ENCODE peak calls at places on chromosomes 11 and 22, in five cellular contexts. One of them, this sample, is unnamed.

GRCh38 chr11:8717544-8717875 is 34.9 kb downstream of the RPL27A start:
- DNase-seq in fibroblast of lung: no peak
- DNase-seq in germinal center: no peak
- DNase-seq in upper lobe of right lung: no peak
- DNase-seq in activated T-helper 1 cell treated with anti-CD3 and anti-CD28 coated beads, Interleukin-2, amount 50 U/mL, for 16 hours: no peak
- DNase-seq in this sample: no peak

GRCh38 chr11:116833816-116834534 is 3.4 kb downstream of the APOA1 start:
- DNase-seq in fibroblast of lung: no peak
- DNase-seq in germinal center: no peak
- DNase-seq in upper lobe of right lung: no peak
- DNase-seq in activated T-helper 1 cell treated with anti-CD3 and anti-CD28 coated beads, Interleukin-2, amount 50 U/mL, for 16 hours: no peak
- DNase-seq in this sample: no peak

GRCh38 chr11:72924568-72925190 is 110.5 kb downstream of the ATG16L2 start:
- DNase-seq in fibroblast of lung: peak; percentile 79
- DNase-seq in germinal center: peak; percentile 24
- DNase-seq in upper lobe of right lung: no peak
- DNase-seq in activated T-helper 1 cell treated with anti-CD3 and anti-CD28 coated beads, Interleukin-2, amount 50 U/mL, for 16 hours: no peak
- DNase-seq in this sample: no peak

GRCh38 chr22:48979482-48979881 is 848.2 kb downstream of the BRD1 start:
- DNase-seq in fibroblast of lung: no peak
- DNase-seq in germinal center: no peak
- DNase-seq in upper lobe of right lung: no peak
- DNase-seq in activated T-helper 1 cell treated with anti-CD3 and anti-CD28 coated beads, Interleukin-2, amount 50 U/mL, for 16 hours: no peak
- DNase-seq in this sample: no peak

GRCh38 chr22:44968736-44969135 is 41.1 kb downstream of the PHF21B start:
- DNase-seq in fibroblast of lung: no peak
- DNase-seq in germinal center: no peak
- DNase-seq in upper lobe of right lung: no peak
- DNase-seq in activated T-helper 1 cell treated with anti-CD3 and anti-CD28 coated beads, Interleukin-2, amount 50 U/mL, for 16 hours: no peak
- DNase-seq in this sample: no peak

GRCh38 chr11:75275581-75275980 is 35.0 kb downstream of the TPBGL start:
- DNase-seq in fibroblast of lung: no peak
- DNase-seq in germinal center: no peak
- DNase-seq in upper lobe of right lung: peak; percentile 69
- DNase-seq in activated T-helper 1 cell treated with anti-CD3 and anti-CD28 coated beads, Interleukin-2, amount 50 U/mL, for 16 hours: peak; percentile 42
- DNase-seq in this sample: peak; percentile 49

GRCh38 chr11:65468874-65469333 is 29.9 kb upstream of the MALAT1 start:
- DNase-seq in fibroblast of lung: no peak
- DNase-seq in germinal center: peak; percentile 67
- DNase-seq in upper lobe of right lung: peak; percentile 94
- DNase-seq in activated T-helper 1 cell treated with anti-CD3 and anti-CD28 coated beads, Interleukin-2, amount 50 U/mL, for 16 hours: no peak
- DNase-seq in this sample: no peak

GRCh38 chr11:85589373-85589772 is 37.8 kb downstream of the DLG2 start:
- DNase-seq in fibroblast of lung: no peak
- DNase-seq in germinal center: no peak
- DNase-seq in upper lobe of right lung: no peak
- DNase-seq in activated T-helper 1 cell treated with anti-CD3 and anti-CD28 coated beads, Interleukin-2, amount 50 U/mL, for 16 hours: no peak
- DNase-seq in this sample: no peak

GRCh38 chr22:30893434-30894370 is 74.9 kb downstream of the MORC2 start:
- DNase-seq in fibroblast of lung: no peak
- DNase-seq in germinal center: no peak
- DNase-seq in upper lobe of right lung: peak; percentile 49
- DNase-seq in activated T-helper 1 cell treated with anti-CD3 and anti-CD28 coated beads, Interleukin-2, amount 50 U/mL, for 16 hours: no peak
- DNase-seq in this sample: no peak

GRCh38 chr22:35587447-35587870 is 29.7 kb downstream of the MB start:
- DNase-seq in fibroblast of lung: no peak
- DNase-seq in germinal center: no peak
- DNase-seq in upper lobe of right lung: peak; percentile 89
- DNase-seq in activated T-helper 1 cell treated with anti-CD3 and anti-CD28 coated beads, Interleukin-2, amount 50 U/mL, for 16 hours: no peak
- DNase-seq in this sample: no peak

GRCh38 chr11:43582837-43583462 is 97.6 kb upstream of the HSD17B12 start:
- DNase-seq in fibroblast of lung: no peak
- DNase-seq in germinal center: no peak
- DNase-seq in upper lobe of right lung: no peak
- DNase-seq in activated T-helper 1 cell treated with anti-CD3 and anti-CD28 coated beads, Interleukin-2, amount 50 U/mL, for 16 hours: no peak
- DNase-seq in this sample: no peak

GRCh38 chr11:62055970-62056369 is 67.8 kb upstream of the INCENP start:
- DNase-seq in fibroblast of lung: no peak
- DNase-seq in germinal center: no peak
- DNase-seq in upper lobe of right lung: no peak
- DNase-seq in activated T-helper 1 cell treated with anti-CD3 and anti-CD28 coated beads, Interleukin-2, amount 50 U/mL, for 16 hours: no peak
- DNase-seq in this sample: no peak

GRCh38 chr22:22941831-22942510 is 54.4 kb downstream of the IGLL5 start:
- DNase-seq in fibroblast of lung: no peak
- DNase-seq in germinal center: no peak
- DNase-seq in upper lobe of right lung: peak; percentile 46
- DNase-seq in activated T-helper 1 cell treated with anti-CD3 and anti-CD28 coated beads, Interleukin-2, amount 50 U/mL, for 16 hours: no peak
- DNase-seq in this sample: no peak

GRCh38 chr22:43561421-43562178 is 149.8 kb downstream of the MPPED1 start:
- DNase-seq in fibroblast of lung: no peak
- DNase-seq in germinal center: no peak
- DNase-seq in upper lobe of right lung: no peak
- DNase-seq in activated T-helper 1 cell treated with anti-CD3 and anti-CD28 coated beads, Interleukin-2, amount 50 U/mL, for 16 hours: no peak
- DNase-seq in this sample: no peak

GRCh38 chr11:2089536-2090165 is 49.5 kb downstream of the IGF2 start:
- DNase-seq in fibroblast of lung: peak; percentile 47
- DNase-seq in germinal center: peak; percentile 54
- DNase-seq in upper lobe of right lung: peak; percentile 26
- DNase-seq in activated T-helper 1 cell treated with anti-CD3 and anti-CD28 coated beads, Interleukin-2, amount 50 U/mL, for 16 hours: no peak
- DNase-seq in this sample: peak; percentile 35

GRCh38 chr11:704189-704798 is 1.7 kb upstream of the EPS8L2 start:
- DNase-seq in fibroblast of lung: no peak
- DNase-seq in germinal center: no peak
- DNase-seq in upper lobe of right lung: no peak
- DNase-seq in activated T-helper 1 cell treated with anti-CD3 and anti-CD28 coated beads, Interleukin-2, amount 50 U/mL, for 16 hours: no peak
- DNase-seq in this sample: no peak

GRCh38 chr11:56473252-56473651 is at the start of gene OR5M3:
- DNase-seq in fibroblast of lung: no peak
- DNase-seq in germinal center: no peak
- DNase-seq in upper lobe of right lung: no peak
- DNase-seq in activated T-helper 1 cell treated with anti-CD3 and anti-CD28 coated beads, Interleukin-2, amount 50 U/mL, for 16 hours: no peak
- DNase-seq in this sample: no peak

GRCh38 chr11:12803086-12803826 is 129.0 kb downstream of the TEAD1 start:
- DNase-seq in fibroblast of lung: peak; percentile 68
- DNase-seq in germinal center: no peak
- DNase-seq in upper lobe of right lung: no peak
- DNase-seq in activated T-helper 1 cell treated with anti-CD3 and anti-CD28 coated beads, Interleukin-2, amount 50 U/mL, for 16 hours: no peak
- DNase-seq in this sample: no peak

GRCh38 chr11:7548659-7549283 is 35.0 kb downstream of the PPFIBP2 start:
- DNase-seq in fibroblast of lung: no peak
- DNase-seq in germinal center: peak; percentile 35
- DNase-seq in upper lobe of right lung: no peak
- DNase-seq in activated T-helper 1 cell treated with anti-CD3 and anti-CD28 coated beads, Interleukin-2, amount 50 U/mL, for 16 hours: no peak
- DNase-seq in this sample: no peak

GRCh38 chr11:47106839-47107520 is 69.7 kb downstream of the ARFGAP2 start:
- DNase-seq in fibroblast of lung: no peak
- DNase-seq in germinal center: no peak
- DNase-seq in upper lobe of right lung: no peak
- DNase-seq in activated T-helper 1 cell treated with anti-CD3 and anti-CD28 coated beads, Interleukin-2, amount 50 U/mL, for 16 hours: no peak
- DNase-seq in this sample: no peak

GRCh38 chr11:64800633-64801464 is 2.2 kb downstream of the MAP4K2 start:
- DNase-seq in fibroblast of lung: no peak
- DNase-seq in germinal center: peak; percentile 42
- DNase-seq in upper lobe of right lung: no peak
- DNase-seq in activated T-helper 1 cell treated with anti-CD3 and anti-CD28 coated beads, Interleukin-2, amount 50 U/mL, for 16 hours: no peak
- DNase-seq in this sample: no peak

GRCh38 chr11:57202282-57202681 is 20.5 kb downstream of the LRRC55 start:
- DNase-seq in fibroblast of lung: no peak
- DNase-seq in germinal center: no peak
- DNase-seq in upper lobe of right lung: no peak
- DNase-seq in activated T-helper 1 cell treated with anti-CD3 and anti-CD28 coated beads, Interleukin-2, amount 50 U/mL, for 16 hours: no peak
- DNase-seq in this sample: no peak

This sample was measured in activated CD4-positive, alpha-beta T cell treated with anti-CD3 and anti-CD28 coated beads, Interleukin-2, amount 50 U/mL, for 24 hours.